ENCODE peak calls at places on chromosomes 12 and 14, in four cellular contexts. W, I, Z and E are unnamed samples.

GRCh38 chr12:122195405-122195804 is 8.1 kb upstream of the B3GNT4 start:
- DNase-seq in W (no peak), I (no peak), Z (no peak), E (no peak)

GRCh38 chr12:123266679-123267277 is 4.9 kb downstream of the CDK2AP1 start:
- DNase-seq in W (no peak), I (no peak), Z (no peak), E (no peak)

GRCh38 chr12:52661668-52662067 is 9.7 kb upstream of the KRT2 start:
- DNase-seq in W (no peak), I (no peak), Z (no peak), E (no peak)

GRCh38 chr14:56199095-56199975 is 81.1 kb downstream of the PELI2 start:
- DNase-seq in W (peak), I (no peak), Z (peak), E (peak)

GRCh38 chr14:56886471-56887062 is 76.3 kb upstream of the OTX2 start:
- DNase-seq in W (no peak), I (no peak), Z (no peak), E (no peak)

GRCh38 chr14:94936901-94937321 is 167.0 kb upstream of the GSC start:
- DNase-seq in W (no peak), I (peak), Z (no peak), E (no peak)

GRCh38 chr14:59631237-59631636 is 54.6 kb upstream of the CCDC175 start:
- DNase-seq in W (no peak), I (no peak), Z (no peak), E (no peak)

GRCh38 chr12:42056130-42056529 is 88.5 kb downstream of the GXYLT1 start:
- DNase-seq in W (no peak), I (no peak), Z (no peak), E (no peak)

GRCh38 chr12:42475055-42475454 is 114.5 kb downstream of the PRICKLE1 start:
- DNase-seq in W (no peak), I (no peak), Z (no peak), E (no peak)

GRCh38 chr12:52200086-52200782 is 8.4 kb upstream of the KRT80 start:
- DNase-seq in W (no peak), I (no peak), Z (no peak), E (no peak)

GRCh38 chr14:81219821-81220487 is 805 bp downstream of the GTF2A1 start:
- DNase-seq in W (no peak), I (peak), Z (no peak), E (no peak)

GRCh38 chr14:102779574-102780315 is 2.5 kb downstream of the TRAF3 start:
- DNase-seq in W (no peak), I (no peak), Z (no peak), E (no peak)
- TF ChIP-seq CTCF in W (no peak), I (no peak), Z (no peak), E (no peak)

GRCh38 chr12:81598205-81598604 is 160.9 kb downstream of the PPFIA2 start:
- DNase-seq in W (no peak), I (no peak), Z (no peak), E (no peak)
- H3K4me3 ChIP-seq in W (no peak), I (no peak), Z (no peak), E (no peak)

DNA sequence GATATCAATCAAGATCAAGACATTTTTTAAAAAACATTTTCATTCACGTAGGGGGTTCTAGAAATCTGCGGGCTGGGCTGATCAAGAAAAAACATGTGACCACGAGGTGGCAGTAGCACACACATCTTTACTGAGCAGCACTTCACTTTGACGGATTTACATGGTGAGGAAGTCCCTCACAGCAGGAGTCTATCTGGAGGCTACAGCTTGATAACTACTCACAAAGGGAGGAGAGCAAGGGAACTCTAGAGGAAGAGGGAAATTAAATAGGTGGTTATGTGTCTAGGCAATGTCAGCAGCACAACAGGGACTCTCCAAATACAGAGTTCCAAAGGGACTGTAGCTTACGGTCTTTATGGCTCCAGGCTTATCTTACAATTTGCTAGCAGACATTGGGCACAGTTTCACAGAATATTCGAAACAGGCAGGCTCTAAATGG is 248.1 kb downstream of the DPY19L2 start:
- DNase-seq in W (no peak), I (no peak), Z (peak), E (peak)
- TF ChIP-seq CTCF in W (peak), I (peak), Z (peak), E (peak)

DNA sequence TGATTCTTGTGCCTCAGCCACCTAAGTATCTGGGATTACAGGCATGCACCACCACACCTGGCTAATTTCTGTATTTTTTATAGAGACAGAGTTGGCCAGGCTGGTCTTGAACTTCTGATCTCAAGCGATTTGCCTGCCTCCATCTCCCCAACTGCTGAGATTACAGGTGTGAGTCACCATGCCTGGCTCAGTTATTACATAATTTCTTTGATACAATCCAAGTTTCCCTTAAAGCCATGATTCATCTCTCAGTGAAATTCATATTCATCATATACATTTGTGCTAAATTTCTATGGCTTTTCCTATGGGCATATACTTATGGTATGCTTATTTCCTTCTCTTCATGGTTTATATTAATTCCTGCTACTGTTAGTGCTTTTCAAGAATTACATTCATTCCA is 29.1 kb upstream of the PZP start:
- DNase-seq in W (no peak), I (no peak), Z (no peak), E (no peak)
- H3K4me3 ChIP-seq in W (no peak), I (no peak), Z (no peak), E (no peak)

GRCh38 chr12:93802293-93802692 is 125.1 kb downstream of the CRADD start:
- DNase-seq in W (no peak), I (no peak), Z (no peak), E (no peak)
- TF ChIP-seq CTCF in W (no peak), I (no peak), Z (no peak), E (no peak)